ENCODE peak calls at places on chromosomes 11 and 22, in six cellular contexts. L is HepG2, F is K562, N is NB4, S is endothelial cell of umbilical vein, A is GM12878. H is an unnamed sample.
A peak's percentile ranks its signal among the peaks of the same experiment; 100 is the strongest.

GRCh38 chr22:30890689-30891442 is 77.7 kb downstream of the MORC2 start:
- DNase-seq in L (no peak), F (peak; percentile 41), N (peak; percentile 31), S (peak; percentile 19), A (no peak), H (peak; percentile 36)

GRCh38 chr11:61354208-61354607 is 7.5 kb downstream of the CYB561A3 start:
- DNase-seq in L (no peak), F (no peak), N (no peak), S (no peak), A (no peak), H (no peak)

GRCh38 chr11:134207538-134208239 is 16.1 kb downstream of the NCAPD3 start:
- DNase-seq in L (peak; percentile 9), F (no peak), N (peak; percentile 51), S (peak; percentile 10), A (no peak), H (no peak)

GRCh38 chr22:47736166-47737034 is 974.0 kb downstream of the TBC1D22A start:
- DNase-seq in L (no peak), F (no peak), N (no peak), S (no peak), A (no peak), H (no peak)

GRCh38 chr11:118530180-118530682 is 761 bp upstream of the TMEM25 start:
- DNase-seq in L (no peak), F (peak; percentile 73), N (no peak), S (peak; percentile 53), A (no peak), H (no peak)

GRCh38 chr11:112128483-112129121 is 35.3 kb downstream of the IL18 start:
- DNase-seq in L (no peak), F (no peak), N (no peak), S (peak; percentile 53), A (no peak), H (peak; percentile 76)

GRCh38 chr11:62223095-62223494 is 14.6 kb downstream of the SCGB2A1 start:
- DNase-seq in L (no peak), F (no peak), N (no peak), S (peak; percentile 43), A (no peak), H (peak; percentile 21)

GRCh38 chr22:29083576-29084566 is 11.0 kb downstream of the KREMEN1 start:
- DNase-seq in L (no peak), F (no peak), N (peak; percentile 78), S (no peak), A (no peak), H (no peak)

GRCh38 chr11:3616721-3617460 is 24.9 kb downstream of the ART5 start:
- DNase-seq in L (no peak), F (no peak), N (no peak), S (no peak), A (no peak), H (no peak)

GRCh38 chr11:58567889-58568512 is 7.7 kb downstream of the LPXN start:
- DNase-seq in L (peak; percentile 49), F (peak; percentile 61), N (peak; percentile 80), S (peak; percentile 76), A (no peak), H (peak; percentile 44)
- TF ChIP-seq MYC in L (no peak), F (no peak), N (peak; percentile 75), S (no peak), A (no peak), H (no peak)

DNA sequence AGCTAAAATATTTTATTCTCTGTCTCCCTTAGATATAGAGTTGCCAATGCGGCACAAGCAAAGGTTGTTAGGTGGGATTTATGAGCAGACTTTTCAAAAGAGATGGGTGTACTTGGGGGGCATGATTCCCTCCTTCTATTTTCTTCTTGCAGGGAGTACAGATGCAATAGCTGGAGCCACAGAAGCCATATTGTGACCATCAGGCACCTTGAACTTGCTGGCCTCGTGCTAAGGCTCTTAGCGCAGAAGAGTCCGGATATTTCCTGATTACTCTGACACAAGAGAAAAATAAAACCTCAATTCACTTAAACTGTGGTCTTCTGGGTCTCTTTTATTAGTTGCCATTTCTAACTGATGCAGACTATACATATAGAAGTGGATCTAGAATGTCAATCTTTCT is 547.4 kb downstream of the MIAT start:
- DNase-seq in L (no peak), F (no peak), N (no peak), S (no peak), A (no peak), H (no peak)
- TF ChIP-seq MYC in L (no peak), F (no peak), N (no peak), S (no peak), A (no peak), H (no peak)

DNA sequence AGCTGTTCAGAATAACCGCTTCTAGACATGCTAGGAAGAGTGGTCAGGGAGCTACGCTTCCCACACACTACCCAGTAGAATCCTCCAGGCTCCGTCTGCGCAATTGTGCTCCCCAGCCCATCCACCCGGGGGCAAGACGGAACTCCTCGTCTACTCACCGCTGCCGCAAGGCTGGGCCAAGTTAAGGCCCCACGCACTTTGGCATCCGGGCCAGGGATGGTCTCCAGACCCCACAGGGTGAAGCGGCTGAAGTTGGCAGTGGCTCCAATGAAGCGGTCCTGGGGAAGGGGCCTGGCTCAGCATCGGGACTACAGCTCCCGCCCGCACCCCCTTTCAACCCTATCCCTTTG is 736 bp downstream of the RNASEH2C start:
- DNase-seq in L (no peak), F (peak; percentile 46), N (peak; percentile 80), S (peak; percentile 46), A (no peak), H (no peak)
- TF ChIP-seq MYC in L (no peak), F (no peak), N (no peak), S (no peak), A (no peak), H (no peak)

GRCh38 chr11:46003647-46004046 is 81.2 kb downstream of the LARGE2 start:
- DNase-seq in L (no peak), F (no peak), N (peak; percentile 67), S (no peak), A (no peak), H (no peak)
- TF ChIP-seq MYC in L (no peak), F (no peak), N (no peak), S (no peak), A (no peak), H (no peak)

GRCh38 chr11:10305964-10306918 is 1.4 kb downstream of the ADM start:
- DNase-seq in L (no peak), F (no peak), N (peak; percentile 65), S (peak; percentile 43), A (no peak), H (peak; percentile 38)

GRCh38 chr11:10304495-10305261 is at the start of gene ADM:
- DNase-seq in L (peak; percentile 90), F (peak; percentile 62), N (peak; percentile 87), S (peak; percentile 94), A (no peak), H (peak; percentile 97)

GRCh38 chr11:10307022-10307410 is 2.1 kb downstream of the ADM start:
- DNase-seq in L (peak; percentile 27), F (no peak), N (no peak), S (no peak), A (no peak), H (peak; percentile 85)

GRCh38 chr11:10303558-10304363 is 1.1 kb upstream of the ADM start:
- DNase-seq in L (peak; percentile 44), F (no peak), N (peak; percentile 84), S (peak; percentile 41), A (no peak), H (peak; percentile 78)

DNA sequence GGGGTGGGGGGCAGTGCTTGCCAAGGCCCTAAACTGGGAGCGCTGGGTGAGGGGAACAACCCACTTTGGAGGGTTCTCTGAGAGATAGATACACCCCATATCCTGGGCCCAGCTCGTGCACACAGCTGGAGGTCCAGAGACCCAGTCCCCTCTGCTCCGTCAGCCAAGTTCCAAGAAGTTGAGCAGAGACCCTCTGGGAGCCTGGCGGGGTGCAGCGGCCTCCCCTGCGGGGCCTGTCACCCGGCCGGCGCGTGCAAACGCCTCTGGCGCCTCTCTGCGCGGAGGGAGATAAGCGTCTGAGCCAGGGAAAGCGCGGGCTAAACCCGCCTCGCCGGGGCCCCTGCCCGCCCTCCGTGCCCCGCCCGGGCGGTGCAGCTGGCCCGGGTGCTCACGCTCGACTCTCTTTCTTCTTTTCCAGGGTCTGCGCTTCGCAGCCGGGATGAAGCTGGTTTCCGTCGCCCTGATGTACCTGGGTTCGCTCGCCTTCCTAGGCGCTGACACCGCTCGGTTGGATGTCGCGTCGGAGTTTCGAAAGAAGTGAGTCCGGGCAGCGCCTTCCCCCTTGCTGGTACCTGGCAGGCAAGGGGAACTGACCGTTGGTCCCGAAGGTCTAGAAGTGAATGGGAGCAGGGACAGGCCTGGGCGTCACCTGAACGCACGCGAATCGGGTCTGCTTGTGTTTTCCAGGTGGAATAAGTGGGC is 540 bp downstream of the ADM start:
- DNase-seq in L (peak; percentile 33), F (no peak), N (peak; percentile 71), S (no peak), A (no peak), H (no peak)
- TF ChIP-seq MYC in L (no peak), F (no peak), N (no peak), S (no peak), A (no peak), H (no peak)

GRCh38 chr11:8327761-8328192 is 64.1 kb upstream of the LMO1 start:
- DNase-seq in L (no peak), F (no peak), N (peak; percentile 21), S (no peak), A (peak; percentile 73), H (no peak)
- TF ChIP-seq MYC in L (no peak), F (no peak), N (no peak), S (no peak), A (no peak), H (no peak)

GRCh38 chr11:86066033-86066432 is 2.9 kb downstream of the PICALM start:
- DNase-seq in L (no peak), F (no peak), N (no peak), S (peak; percentile 23), A (no peak), H (no peak)

GRCh38 chr11:86067230-86068137 is 1.4 kb downstream of the PICALM start:
- DNase-seq in L (peak; percentile 83), F (peak; percentile 18), N (peak; percentile 66), S (peak; percentile 56), A (no peak), H (no peak)

GRCh38 chr11:86068138-86068861 is 584 bp downstream of the PICALM start:
- DNase-seq in L (peak; percentile 6), F (peak; percentile 45), N (peak; percentile 67), S (peak; percentile 46), A (no peak), H (peak; percentile 33)

GRCh38 chr11:86068951-86069407 is at the start of gene PICALM:
- DNase-seq in L (peak; percentile 96), F (peak; percentile 95), N (peak; percentile 100), S (peak; percentile 99), A (peak; percentile 97), H (peak; percentile 98)

GRCh38 chr11:86066606-86067229 is 2.2 kb downstream of the PICALM start:
- DNase-seq in L (no peak), F (no peak), N (no peak), S (peak; percentile 36), A (no peak), H (no peak)
- TF ChIP-seq MYC in L (no peak), F (no peak), N (no peak), S (no peak), A (no peak), H (no peak)

H was measured in A549.